ENCODE peak calls at places on chromosomes 7 and 10, in four cellular contexts. X is heart left ventricle; V is activated naive CD8-positive, alpha-beta T cell treated with anti-CD3 and anti-CD28 coated beads for 36 hours; S is NCI-H2171. U is an unnamed sample.

GRCh38 chr7:75983471-75984129 is 10.8 kb downstream of the TMEM120A start:
- DNase-seq in X (no peak), V (no peak), S (no peak), U (no peak)

GRCh38 chr7:1236831-1237701 is 4.4 kb downstream of the UNCX start:
- DNase-seq in X (peak), V (no peak), S (no peak), U (no peak)

GRCh38 chr7:47294569-47295222 is 287.2 kb downstream of the TNS3 start:
- DNase-seq in X (no peak), V (no peak), S (no peak), U (no peak)

GRCh38 chr7:114973147-114973546 is 51.3 kb downstream of the MDFIC start:
- DNase-seq in X (no peak), V (no peak), S (no peak), U (no peak)

GRCh38 chr7:4204530-4205165 is 477.4 kb upstream of the FOXK1 start:
- DNase-seq in X (no peak), V (no peak), S (no peak), U (no peak)

GRCh38 chr7:38477333-38477732 is 153.8 kb downstream of the AMPH start:
- DNase-seq in X (no peak), V (no peak), S (no peak), U (no peak)

GRCh38 chr10:78038105-78038504 is 4.4 kb downstream of the RPS24 start:
- DNase-seq in X (no peak), V (no peak), S (no peak), U (no peak)

GRCh38 chr10:20059084-20059835 is 243.0 kb downstream of the PLXDC2 start:
- DNase-seq in X (no peak), V (no peak), S (no peak), U (no peak)

GRCh38 chr10:47400251-47400650 is 16.2 kb upstream of the ZNF488 start:
- DNase-seq in X (no peak), V (no peak), S (no peak), U (no peak)

GRCh38 chr10:96740579-96741281 is 20.4 kb upstream of the PIK3AP1 start:
- DNase-seq in X (peak), V (no peak), S (no peak), U (no peak)

GRCh38 chr7:158809596-158809995 is 19.7 kb downstream of the ESYT2 start:
- DNase-seq in X (no peak), V (no peak), S (no peak), U (no peak)

GRCh38 chr10:131762789-131763696 is 137.8 kb upstream of the PPP2R2D start:
- DNase-seq in X (no peak), V (no peak), S (no peak), U (no peak)

GRCh38 chr10:17210361-17210760 is 8.9 kb upstream of the TRDMT1 start:
- DNase-seq in X (no peak), V (no peak), S (no peak), U (no peak)

GRCh38 chr10:61837748-61838055 is 63.8 kb upstream of the ARID5B start:
- DNase-seq in X (no peak), V (no peak), S (no peak), U (no peak)

GRCh38 chr7:100509213-100509612 is 25.5 kb downstream of the NYAP1 start:
- DNase-seq in X (peak), V (no peak), S (peak), U (peak)